ENCODE peak calls at places on chromosomes 4 and X, in ten cellular contexts. I, S, U, B, O, W, H, X, K and D are unnamed samples.

GRCh38 chrX:38279188-38279587 is 48.1 kb downstream of the RPGR start:
- DNase-seq in I (no peak), S (no peak), U (no peak), B (no peak), O (no peak), W (no peak), H (no peak), X (peak; percentile 9), K (no peak), D (no peak)

GRCh38 chr4:168614316-168615057 is 117.6 kb downstream of the PALLD start:
- DNase-seq in I (no peak), S (no peak), U (no peak), B (no peak), O (no peak), W (no peak), H (no peak), X (no peak), K (no peak), D (no peak)

GRCh38 chr4:10861036-10861435 is 176.5 kb upstream of the CLNK start:
- DNase-seq in I (no peak), S (no peak), U (no peak), B (no peak), O (no peak), W (no peak), H (no peak), X (no peak), K (no peak), D (no peak)

GRCh38 chr4:143514432-143514831 is 930 bp downstream of the SMARCA5 start:
- DNase-seq in I (peak; percentile 50), S (peak; percentile 48), U (peak; percentile 80), B (peak; percentile 64), O (no peak), W (peak; percentile 40), H (peak; percentile 75), X (peak; percentile 61), K (peak; percentile 46), D (no peak)

GRCh38 chrX:9682861-9683260 is 82.8 kb downstream of the GPR143 start:
- DNase-seq in I (no peak), S (no peak), U (no peak), B (no peak), O (no peak), W (no peak), H (no peak), X (no peak), K (no peak), D (no peak)

GRCh38 chr4:37279894-37280592 is 35.5 kb downstream of the NWD2 start:
- DNase-seq in I (no peak), S (peak; percentile 0), U (no peak), B (no peak), O (no peak), W (no peak), H (no peak), X (no peak), K (no peak), D (no peak)

GRCh38 chrX:40008841-40009461 is 88.8 kb downstream of the BCOR start:
- DNase-seq in I (no peak), S (no peak), U (peak; percentile 87), B (peak; percentile 70), O (no peak), W (peak; percentile 64), H (peak; percentile 64), X (peak; percentile 54), K (peak; percentile 75), D (no peak)

GRCh38 chrX:134183665-134184064 is 53.3 kb upstream of the CCDC160 start:
- DNase-seq in I (no peak), S (no peak), U (no peak), B (no peak), O (no peak), W (no peak), H (no peak), X (no peak), K (no peak), D (no peak)

GRCh38 chr4:6445403-6446129 is 26.8 kb downstream of the PPP2R2C start:
- DNase-seq in I (no peak), S (no peak), U (no peak), B (no peak), O (no peak), W (no peak), H (no peak), X (no peak), K (no peak), D (no peak)

GRCh38 chr4:56937262-56937661 is 29.6 kb downstream of the REST start:
- DNase-seq in I (no peak), S (peak; percentile 84), U (no peak), B (no peak), O (no peak), W (no peak), H (peak; percentile 57), X (no peak), K (no peak), D (peak; percentile 61)

GRCh38 chr4:86554641-86555040 is 39.5 kb upstream of the PTPN13 start:
- DNase-seq in I (no peak), S (no peak), U (no peak), B (no peak), O (no peak), W (no peak), H (no peak), X (no peak), K (no peak), D (no peak)

GRCh38 chrX:114903618-114904017 is 113.8 kb downstream of the IL13RA2 start:
- DNase-seq in I (no peak), S (peak; percentile 62), U (no peak), B (no peak), O (no peak), W (no peak), H (no peak), X (no peak), K (no peak), D (no peak)

GRCh38 chr4:56181140-56181950 is 205.9 kb downstream of the AASDH start:
- DNase-seq in I (no peak), S (peak; percentile 34), U (no peak), B (no peak), O (no peak), W (no peak), H (no peak), X (no peak), K (no peak), D (no peak)

GRCh38 chr4:12110607-12111006 is 681.9 kb upstream of the HS3ST1 start:
- DNase-seq in I (no peak), S (no peak), U (no peak), B (no peak), O (no peak), W (no peak), H (no peak), X (no peak), K (no peak), D (no peak)

GRCh38 chr4:12120968-12121367 is 692.3 kb upstream of the HS3ST1 start:
- DNase-seq in I (no peak), S (no peak), U (no peak), B (no peak), O (no peak), W (no peak), H (no peak), X (no peak), K (no peak), D (no peak)

GRCh38 chr4:12118651-12119213 is 690.0 kb upstream of the HS3ST1 start:
- DNase-seq in I (no peak), S (peak; percentile 42), U (no peak), B (no peak), O (no peak), W (no peak), H (peak; percentile 36), X (peak; percentile 13), K (no peak), D (no peak)

GRCh38 chr4:12116009-12116542 is 687.4 kb upstream of the HS3ST1 start:
- DNase-seq in I (no peak), S (peak; percentile 23), U (no peak), B (peak; percentile 19), O (no peak), W (no peak), H (no peak), X (peak; percentile 6), K (no peak), D (no peak)
- H3K9me3 ChIP-seq in I (peaks cover 5% of the 10 kb centered on the region), S (peaks cover 5% of the 10 kb centered on the region), U (peaks cover 31% of the 10 kb centered on the region), B (peaks cover 6% of the 10 kb centered on the region), O (peaks cover 13% of the 10 kb centered on the region), W (peaks cover 41% of the 10 kb centered on the region), H (peaks cover 48% of the 10 kb centered on the region), X (no peaks in the 10 kb centered on the region), K (no peaks in the 10 kb centered on the region), D (peaks cover 14% of the 10 kb centered on the region)

DNA sequence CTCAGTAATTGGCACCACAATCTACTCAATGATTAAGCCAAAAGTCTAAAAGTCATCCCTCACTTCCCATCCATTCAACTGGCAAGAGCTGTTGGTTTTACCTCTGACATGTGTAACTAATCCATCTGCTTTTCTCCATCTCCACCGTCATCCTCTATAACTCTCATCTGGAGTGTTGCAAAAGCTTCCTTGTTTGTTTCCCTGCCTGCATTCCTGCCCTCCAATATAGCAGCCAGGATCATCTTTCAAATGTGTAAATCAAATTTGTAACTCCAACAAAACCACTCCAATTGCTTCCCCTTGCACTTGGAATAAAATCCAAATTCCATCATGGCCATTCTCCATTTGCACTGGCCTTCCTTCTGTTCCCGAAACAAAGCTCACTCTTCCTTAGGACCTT is 4.3 kb upstream of the PLAC8 start:
- DNase-seq in I (no peak), S (no peak), U (no peak), B (no peak), O (no peak), W (no peak), H (no peak), X (no peak), K (no peak), D (no peak)
- H3K27ac ChIP-seq in I (no peak overlapping the region), S (no peak overlapping the region), U (no peak overlapping the region), B (no peak overlapping the region), O (no peak overlapping the region), W (no peak overlapping the region), H (no peak overlapping the region), X (no peak overlapping the region), K (no peak overlapping the region), D (no peak overlapping the region)

GRCh38 chr4:12692815-12693214 is 791.3 kb downstream of the RAB28 start:
- DNase-seq in I (no peak), S (no peak), U (no peak), B (no peak), O (no peak), W (no peak), H (peak; percentile 4), X (no peak), K (no peak), D (no peak)
- H3K9me3 ChIP-seq in I (no peaks in the 10 kb centered on the region), S (no peaks in the 10 kb centered on the region), U (no peaks in the 10 kb centered on the region), B (no peaks in the 10 kb centered on the region), O (no peaks in the 10 kb centered on the region), W (no peaks in the 10 kb centered on the region), H (no peaks in the 10 kb centered on the region), X (no peaks in the 10 kb centered on the region), K (no peaks in the 10 kb centered on the region), D (peaks cover 7% of the 10 kb centered on the region)

DNA sequence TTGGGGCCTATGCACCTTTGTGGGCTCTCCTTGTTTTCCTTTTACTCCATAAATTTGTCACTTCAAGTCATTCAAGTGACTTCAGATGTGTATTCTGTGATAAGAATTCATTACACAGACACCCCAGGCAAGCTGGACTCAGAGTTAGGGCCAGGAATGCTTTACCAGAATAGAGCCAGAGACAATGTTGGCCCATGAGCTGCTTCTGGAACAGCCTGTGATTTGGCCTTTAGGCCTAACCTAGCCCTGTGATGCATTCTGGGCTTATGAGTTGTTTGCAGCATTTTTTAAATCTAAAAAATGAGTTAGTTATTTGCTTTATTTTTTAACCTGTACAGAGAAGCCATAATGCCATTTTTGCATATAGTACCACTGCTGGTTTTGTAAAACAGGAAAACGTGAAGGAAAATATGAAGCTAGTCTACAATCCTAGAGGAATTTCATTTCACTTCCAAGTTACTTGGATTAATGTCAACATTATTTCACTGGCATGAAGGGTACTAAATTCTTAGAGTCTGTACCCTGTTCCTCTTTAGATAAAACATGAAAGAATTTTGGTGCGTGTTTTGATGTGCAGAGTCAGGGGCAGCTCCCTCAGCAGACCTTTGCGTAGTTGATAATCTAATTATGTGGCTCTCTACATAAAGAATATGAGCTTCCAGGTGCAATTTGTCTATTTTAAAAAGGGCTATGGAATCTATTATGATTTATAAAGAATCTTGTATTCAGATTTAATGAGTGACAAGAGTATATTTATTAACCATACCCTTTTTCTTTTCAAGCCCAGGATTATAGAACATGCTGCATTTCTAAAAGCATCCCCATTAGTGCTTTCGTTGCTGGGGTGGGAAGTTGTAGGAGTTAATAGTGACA is 84.7 kb downstream of the ARHGAP10 start:
- DNase-seq in I (no peak), S (no peak), U (no peak), B (no peak), O (no peak), W (no peak), H (no peak), X (no peak), K (no peak), D (no peak)
- H3K27ac ChIP-seq in I (peak overlapping the region; percentile 87), S (no peak overlapping the region), U (no peak overlapping the region), B (peak overlapping the region; percentile 43), O (no peak overlapping the region), W (peak overlapping the region; percentile 92), H (no peak overlapping the region), X (peak overlapping the region; percentile 42), K (no peak overlapping the region), D (no peak overlapping the region)